ENCODE peak calls at places on chromosomes 3 and 15, in four cellular contexts. P is cardiac muscle cell, Z is heart left ventricle, V is psoas muscle. F is an unnamed sample.

GRCh38 chr3:118817748-118818165 is 216.9 kb downstream of the IGSF11 start:
- DNase-seq in P (peak; percentile 65), Z (no peak), V (no peak), F (peak; percentile 51)

GRCh38 chr3:137768021-137768360 is 3.9 kb downstream of the SOX14 start:
- DNase-seq in P (no peak), Z (no peak), V (no peak), F (no peak)

GRCh38 chr3:181847276-181847675 is 135.6 kb downstream of the SOX2 start:
- DNase-seq in P (no peak), Z (no peak), V (no peak), F (no peak)

GRCh38 chr3:194967126-194968117 is 281.7 kb downstream of the FAM43A start:
- DNase-seq in P (peak; percentile 14), Z (no peak), V (no peak), F (peak; percentile 4)

GRCh38 chr15:71812966-71813722 is 2.8 kb downstream of the NR2E3 start:
- DNase-seq in P (no peak), Z (no peak), V (no peak), F (no peak)

GRCh38 chr15:80437492-80437891 is 33.3 kb downstream of the ARNT2 start:
- DNase-seq in P (peak; percentile 43), Z (no peak), V (no peak), F (no peak)

GRCh38 chr3:27186013-27186412 is 183.2 kb downstream of the NEK10 start:
- DNase-seq in P (no peak), Z (no peak), V (no peak), F (no peak)

GRCh38 chr3:177571271-177571972 is 374.1 kb upstream of the TBL1XR1 start:
- DNase-seq in P (no peak), Z (no peak), V (no peak), F (no peak)

GRCh38 chr15:75307778-75308390 is 25.2 kb downstream of the GOLGA6D start:
- DNase-seq in P (peak; percentile 26), Z (no peak), V (no peak), F (peak; percentile 69)

GRCh38 chr3:41164776-41165175 is 34.5 kb upstream of the CTNNB1 start:
- DNase-seq in P (no peak), Z (no peak), V (no peak), F (no peak)

GRCh38 chr3:138234401-138235179 is 47.5 kb downstream of the ARMC8 start:
- DNase-seq in P (no peak), Z (no peak), V (no peak), F (no peak)

GRCh38 chr3:149536429-149536828 is 61.9 kb downstream of the TM4SF4 start:
- DNase-seq in P (peak; percentile 72), Z (peak; percentile 75), V (peak; percentile 50), F (no peak)

GRCh38 chr15:45618813-45619212 is 16.0 kb upstream of the SQOR start:
- DNase-seq in P (no peak), Z (no peak), V (no peak), F (no peak)

GRCh38 chr3:23518441-23518840 is 287.3 kb upstream of the UBE2E1 start:
- DNase-seq in P (peak; percentile 10), Z (no peak), V (no peak), F (no peak)
- H3K27ac ChIP-seq in P (no peak overlapping the region), Z (no peak overlapping the region), V (no peak overlapping the region), F (no peak overlapping the region)

DNA sequence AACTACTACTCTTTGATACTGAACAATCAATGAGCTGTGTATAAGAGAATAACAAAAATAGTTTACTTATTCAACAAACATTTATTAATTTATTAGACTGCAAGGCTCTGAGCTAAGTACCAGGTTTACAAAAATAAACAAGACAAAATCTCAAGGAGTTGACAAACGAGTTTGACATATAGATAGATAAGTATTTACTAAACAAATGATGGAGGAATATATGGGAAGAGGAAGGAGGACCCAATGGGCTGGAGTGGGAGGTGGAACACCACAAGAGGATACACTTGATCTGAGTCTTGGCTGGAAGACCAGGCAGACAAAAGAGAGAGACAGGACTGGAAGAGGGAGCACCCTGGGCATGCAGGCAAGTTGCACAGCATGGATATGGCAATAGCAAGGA is 47.5 kb upstream of the FSIP1 start:
- DNase-seq in P (no peak), Z (no peak), V (no peak), F (no peak)
- H3K4me1 ChIP-seq in P (peaks cover 19% of the 10 kb centered on the region), Z (no peaks in the 10 kb centered on the region), V (no peaks in the 10 kb centered on the region), F (no peaks in the 10 kb centered on the region)

DNA sequence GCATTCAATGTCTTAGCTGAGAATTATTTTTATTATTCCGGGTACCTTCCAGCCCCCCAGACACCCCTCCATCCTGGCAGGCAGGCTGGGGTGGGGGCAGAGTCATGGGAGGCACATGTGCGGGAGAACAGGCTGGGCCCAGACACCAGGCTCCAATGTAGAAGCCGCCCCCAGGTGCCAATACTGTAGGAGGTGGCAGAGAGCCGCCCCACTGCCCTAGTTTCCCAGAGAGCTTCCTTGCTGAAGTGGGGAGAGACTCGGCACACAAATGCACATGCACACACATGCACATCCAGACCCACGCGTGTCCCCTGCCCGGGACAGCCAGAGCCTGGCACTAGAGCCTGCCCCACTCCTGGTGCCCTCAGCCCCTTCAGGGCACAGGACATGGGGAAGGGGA is 98.4 kb upstream of the LINGO1 start:
- DNase-seq in P (no peak), Z (no peak), V (no peak), F (no peak)
- H3K27ac ChIP-seq in P (no peak overlapping the region), Z (no peak overlapping the region), V (no peak overlapping the region), F (no peak overlapping the region)

GRCh38 chr15:98905981-98906711 is 101.4 kb downstream of the PGPEP1L start:
- DNase-seq in P (no peak), Z (no peak), V (no peak), F (no peak)
- H3K4me1 ChIP-seq in P (peaks cover 5% of the 10 kb centered on the region), Z (no peaks in the 10 kb centered on the region), V (peaks cover 11% of the 10 kb centered on the region), F (peaks cover 29% of the 10 kb centered on the region)

GRCh38 chr3:15800327-15800726 is 2.5 kb upstream of the ANKRD28 start:
- DNase-seq in P (peak; percentile 30), Z (no peak), V (no peak), F (no peak)
- H3K27ac ChIP-seq in P (no peak overlapping the region), Z (no peak overlapping the region), V (peak overlapping the region; percentile 44), F (peak overlapping the region; percentile 47)

GRCh38 chr3:71206821-71207220 is 376.7 kb downstream of the FOXP1 start:
- DNase-seq in P (peak; percentile 36), Z (no peak), V (no peak), F (no peak)
- H3K4me1 ChIP-seq in P (peaks cover 52% of the 10 kb centered on the region), Z (peaks cover 6% of the 10 kb centered on the region), V (peaks cover 25% of the 10 kb centered on the region), F (peaks cover 43% of the 10 kb centered on the region)

GRCh38 chr15:35000511-35000910 is 12.4 kb upstream of the ZNF770 start:
- DNase-seq in P (peak; percentile 57), Z (no peak), V (peak; percentile 32), F (no peak)
- H3K27ac ChIP-seq in P (no peak overlapping the region), Z (no peak overlapping the region), V (no peak overlapping the region), F (no peak overlapping the region)

GRCh38 chr15:96324192-96324895 is 6.2 kb upstream of the NR2F2 start:
- DNase-seq in P (no peak), Z (no peak), V (no peak), F (no peak)

GRCh38 chr15:96322401-96323249 is 7.9 kb upstream of the NR2F2 start:
- DNase-seq in P (no peak), Z (peak; percentile 46), V (peak; percentile 27), F (no peak)

GRCh38 chr15:96324900-96325299 is 5.6 kb upstream of the NR2F2 start:
- DNase-seq in P (no peak), Z (no peak), V (no peak), F (no peak)

GRCh38 chr15:96321422-96322391 is 8.8 kb upstream of the NR2F2 start:
- DNase-seq in P (peak; percentile 21), Z (peak; percentile 33), V (peak; percentile 29), F (peak; percentile 54)

DNA sequence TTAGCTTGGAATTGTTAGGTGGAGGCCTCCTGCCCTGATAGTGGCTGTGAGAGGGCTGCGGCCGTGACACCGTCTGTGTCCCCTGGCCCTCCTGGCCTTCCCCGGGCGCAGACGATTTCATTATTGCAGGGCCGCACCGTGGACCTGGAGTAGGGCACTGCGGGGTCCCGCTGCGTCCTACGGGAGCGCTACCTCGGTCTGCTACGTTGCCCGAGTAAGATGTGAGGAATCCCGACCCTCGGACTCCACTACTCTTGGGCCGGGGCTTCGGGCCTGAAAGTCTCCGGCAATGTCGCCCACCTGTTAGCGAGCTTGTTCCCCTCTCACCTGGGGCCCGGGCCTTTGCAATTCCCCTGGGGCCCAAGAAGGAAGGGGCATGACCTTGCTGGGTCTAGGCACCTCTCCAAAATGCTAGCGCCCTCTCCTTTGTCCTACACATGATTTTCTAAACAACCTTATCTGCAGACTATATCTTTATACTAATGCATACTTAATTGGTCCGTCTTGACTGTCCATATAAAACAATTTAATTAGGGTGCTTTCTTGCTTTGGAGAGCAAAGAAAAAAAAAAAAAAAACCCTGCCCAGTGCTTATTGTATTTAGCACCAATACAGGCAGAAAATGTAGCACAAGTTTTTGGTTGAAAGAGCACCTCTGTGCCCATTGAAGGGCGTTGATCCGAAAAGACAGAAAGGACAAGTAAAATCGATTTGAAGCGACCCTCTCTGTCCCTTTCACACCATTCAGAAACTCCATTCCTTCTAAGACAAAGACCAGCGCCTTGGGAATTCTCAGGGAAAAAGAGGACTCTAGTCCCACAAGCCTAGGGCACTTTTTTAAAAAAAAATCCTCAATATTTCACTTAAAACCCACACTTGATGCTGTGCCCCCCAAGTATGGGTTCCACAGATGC is 7.0 kb upstream of the NR2F2 start:
- DNase-seq in P (no peak), Z (no peak), V (no peak), F (no peak)
- H3K4me1 ChIP-seq in P (peaks cover 7% of the 10 kb centered on the region), Z (peaks cover 2% of the 10 kb centered on the region), V (no peaks in the 10 kb centered on the region), F (peaks cover 61% of the 10 kb centered on the region)

GRCh38 chr3:111761309-111761795 is 97.7 kb upstream of the PHLDB2 start:
- DNase-seq in P (peak; percentile 34), Z (no peak), V (no peak), F (no peak)

GRCh38 chr3:111762535-111762934 is 96.5 kb upstream of the PHLDB2 start:
- DNase-seq in P (peak; percentile 24), Z (no peak), V (no peak), F (no peak)

GRCh38 chr3:111764645-111765091 is 94.4 kb upstream of the PHLDB2 start:
- DNase-seq in P (peak; percentile 48), Z (no peak), V (no peak), F (no peak)

GRCh38 chr3:111763968-111764367 is 95.1 kb upstream of the PHLDB2 start:
- DNase-seq in P (peak; percentile 56), Z (no peak), V (no peak), F (no peak)

GRCh38 chr3:111763101-111763500 is 96.0 kb upstream of the PHLDB2 start:
- DNase-seq in P (no peak), Z (no peak), V (no peak), F (no peak)
- H3K27ac ChIP-seq in P (no peak overlapping the region), Z (no peak overlapping the region), V (peak overlapping the region; percentile 55), F (no peak overlapping the region)